ENCODE peak calls at places on chromosomes 6 and 20, in five cellular contexts. One of them, this sample, is unnamed.

GRCh38 chr6:89602713-89603112 is 35.8 kb downstream of the LYRM2 start:
- DNase-seq in IMR-90: no peak
- DNase-seq in mammary epithelial cell: no peak
- DNase-seq in MM.1S: no peak
- DNase-seq in PC-9: no peak
- DNase-seq in this sample: no peak

GRCh38 chr20:40578961-40579360 is 110.1 kb downstream of the MAFB start:
- DNase-seq in MM.1S: no peak
- DNase-seq in PC-9: no peak
- DNase-seq in mammary epithelial cell: no peak
- DNase-seq in IMR-90: no peak
- DNase-seq in this sample: no peak

GRCh38 chr6:138610816-138611215 is 111.5 kb upstream of the NHSL1 start:
- DNase-seq in PC-9: no peak
- DNase-seq in MM.1S: no peak
- DNase-seq in mammary epithelial cell: no peak
- DNase-seq in IMR-90: no peak
- DNase-seq in this sample: no peak

GRCh38 chr6:52261229-52261628 is 16.9 kb upstream of the IL17F start:
- DNase-seq in MM.1S: no peak
- DNase-seq in IMR-90: peak; percentile 87
- DNase-seq in PC-9: no peak
- DNase-seq in mammary epithelial cell: peak; percentile 11
- DNase-seq in this sample: peak; percentile 80

GRCh38 chr20:32596681-32597252 is 11.6 kb upstream of the NOL4L start:
- DNase-seq in mammary epithelial cell: no peak
- DNase-seq in PC-9: no peak
- DNase-seq in MM.1S: no peak
- DNase-seq in IMR-90: no peak
- DNase-seq in this sample: no peak

GRCh38 chr6:30103630-30104179 is 9.2 kb downstream of the TRIM31 start:
- DNase-seq in PC-9: no peak
- DNase-seq in mammary epithelial cell: no peak
- DNase-seq in MM.1S: no peak
- DNase-seq in IMR-90: no peak
- DNase-seq in this sample: peak; percentile 88

GRCh38 chr6:34233867-34234266 is 2.8 kb upstream of the HMGA1 start:
- DNase-seq in PC-9: no peak
- DNase-seq in mammary epithelial cell: no peak
- DNase-seq in MM.1S: no peak
- DNase-seq in IMR-90: no peak
- DNase-seq in this sample: no peak

GRCh38 chr20:15242773-15243172 is 905.4 kb upstream of the FLRT3 start:
- DNase-seq in MM.1S: no peak
- DNase-seq in PC-9: no peak
- DNase-seq in mammary epithelial cell: no peak
- DNase-seq in IMR-90: no peak
- DNase-seq in this sample: no peak

GRCh38 chr6:88868559-88868860 is 94.9 kb downstream of the RNGTT start:
- DNase-seq in IMR-90: no peak
- DNase-seq in mammary epithelial cell: no peak
- DNase-seq in PC-9: no peak
- DNase-seq in MM.1S: no peak
- DNase-seq in this sample: no peak

GRCh38 chr6:151070666-151071065 is 169.1 kb upstream of the AKAP12 start:
- DNase-seq in MM.1S: no peak
- DNase-seq in mammary epithelial cell: no peak
- DNase-seq in PC-9: no peak
- DNase-seq in IMR-90: peak; percentile 92
- DNase-seq in this sample: peak; percentile 86
- H3K4me3 ChIP-seq in MM.1S: no peak overlapping the region
- H3K4me3 ChIP-seq in mammary epithelial cell: no peak overlapping the region
- H3K4me3 ChIP-seq in PC-9: no peak overlapping the region
- H3K4me3 ChIP-seq in IMR-90: peak overlapping the region; percentile 13
- H3K4me3 ChIP-seq in this sample: peak overlapping the region; percentile 60

DNA sequence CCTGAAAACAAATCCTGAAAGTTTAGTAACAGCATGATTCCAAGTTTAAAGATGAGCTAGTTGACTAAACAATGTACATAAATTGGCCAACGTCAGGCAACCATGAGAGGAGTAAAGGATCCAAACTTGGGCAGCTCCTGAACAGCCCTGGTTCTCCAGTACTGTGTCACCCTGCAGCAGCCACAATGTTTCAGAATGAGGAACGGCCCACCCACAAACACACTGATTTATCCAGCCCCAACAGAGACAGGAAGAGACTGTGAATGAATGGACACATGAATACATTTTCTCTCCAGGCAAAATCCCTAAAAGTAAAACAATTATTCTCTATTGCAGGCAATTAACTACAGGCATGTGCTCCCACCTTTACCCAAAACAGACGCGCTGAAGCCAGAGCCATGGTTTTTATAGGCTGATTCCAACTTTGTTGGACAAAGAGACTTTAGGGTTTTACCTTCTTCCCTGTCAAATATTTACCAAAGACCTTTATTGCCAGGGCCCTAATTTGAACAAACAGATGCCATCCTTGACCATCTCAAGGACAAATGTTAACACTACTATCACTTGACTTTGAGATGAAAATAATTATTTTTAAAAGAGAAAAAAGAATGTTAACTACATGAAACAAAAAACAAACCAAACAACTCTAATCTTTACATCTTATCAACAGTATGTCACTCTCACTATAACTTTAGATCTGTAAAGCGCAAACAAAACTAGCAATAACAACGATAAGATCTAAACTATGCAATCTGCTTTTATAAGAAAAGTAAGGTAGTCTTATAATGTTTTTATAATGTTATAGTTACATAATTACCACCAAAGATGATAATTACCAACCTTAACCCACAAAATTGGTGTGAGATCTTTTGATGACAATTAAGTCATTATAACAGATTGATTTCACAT is 22.9 kb downstream of the CNKSR3 start:
- DNase-seq in PC-9: no peak
- DNase-seq in MM.1S: no peak
- DNase-seq in mammary epithelial cell: no peak
- DNase-seq in IMR-90: peak; percentile 31
- DNase-seq in this sample: no peak
- H2AFZ ChIP-seq in PC-9: no peak overlapping the region
- H2AFZ ChIP-seq in MM.1S: no peak overlapping the region
- H2AFZ ChIP-seq in mammary epithelial cell: no peak overlapping the region
- H2AFZ ChIP-seq in IMR-90: no peak overlapping the region
- H2AFZ ChIP-seq in this sample: no peak overlapping the region

GRCh38 chr6:31547727-31548422 is 467 bp downstream of the NFKBIL1 start:
- DNase-seq in PC-9: no peak
- DNase-seq in IMR-90: no peak
- DNase-seq in MM.1S: no peak
- DNase-seq in mammary epithelial cell: no peak
- DNase-seq in this sample: peak; percentile 35
- H3K4me3 ChIP-seq in PC-9: peak overlapping the region; percentile 78
- H3K4me3 ChIP-seq in IMR-90: peak overlapping the region; percentile 45
- H3K4me3 ChIP-seq in MM.1S: peak overlapping the region; percentile 57
- H3K4me3 ChIP-seq in mammary epithelial cell: peak overlapping the region; percentile 49
- H3K4me3 ChIP-seq in this sample: peak overlapping the region; percentile 75

GRCh38 chr6:37673436-37673835 is 24.2 kb downstream of the MDGA1 start:
- DNase-seq in MM.1S: no peak
- DNase-seq in PC-9: no peak
- DNase-seq in IMR-90: no peak
- DNase-seq in mammary epithelial cell: no peak
- DNase-seq in this sample: peak; percentile 69
- H2AFZ ChIP-seq in MM.1S: no peak overlapping the region
- H2AFZ ChIP-seq in PC-9: no peak overlapping the region
- H2AFZ ChIP-seq in IMR-90: no peak overlapping the region
- H2AFZ ChIP-seq in mammary epithelial cell: no peak overlapping the region
- H2AFZ ChIP-seq in this sample: no peak overlapping the region

GRCh38 chr6:126618639-126619331 is 278.9 kb downstream of the CENPW start:
- DNase-seq in PC-9: no peak
- DNase-seq in MM.1S: no peak
- DNase-seq in IMR-90: no peak
- DNase-seq in mammary epithelial cell: no peak
- DNase-seq in this sample: no peak
- H3K4me3 ChIP-seq in PC-9: no peak overlapping the region
- H3K4me3 ChIP-seq in MM.1S: no peak overlapping the region
- H3K4me3 ChIP-seq in IMR-90: no peak overlapping the region
- H3K4me3 ChIP-seq in mammary epithelial cell: no peak overlapping the region
- H3K4me3 ChIP-seq in this sample: no peak overlapping the region

DNA sequence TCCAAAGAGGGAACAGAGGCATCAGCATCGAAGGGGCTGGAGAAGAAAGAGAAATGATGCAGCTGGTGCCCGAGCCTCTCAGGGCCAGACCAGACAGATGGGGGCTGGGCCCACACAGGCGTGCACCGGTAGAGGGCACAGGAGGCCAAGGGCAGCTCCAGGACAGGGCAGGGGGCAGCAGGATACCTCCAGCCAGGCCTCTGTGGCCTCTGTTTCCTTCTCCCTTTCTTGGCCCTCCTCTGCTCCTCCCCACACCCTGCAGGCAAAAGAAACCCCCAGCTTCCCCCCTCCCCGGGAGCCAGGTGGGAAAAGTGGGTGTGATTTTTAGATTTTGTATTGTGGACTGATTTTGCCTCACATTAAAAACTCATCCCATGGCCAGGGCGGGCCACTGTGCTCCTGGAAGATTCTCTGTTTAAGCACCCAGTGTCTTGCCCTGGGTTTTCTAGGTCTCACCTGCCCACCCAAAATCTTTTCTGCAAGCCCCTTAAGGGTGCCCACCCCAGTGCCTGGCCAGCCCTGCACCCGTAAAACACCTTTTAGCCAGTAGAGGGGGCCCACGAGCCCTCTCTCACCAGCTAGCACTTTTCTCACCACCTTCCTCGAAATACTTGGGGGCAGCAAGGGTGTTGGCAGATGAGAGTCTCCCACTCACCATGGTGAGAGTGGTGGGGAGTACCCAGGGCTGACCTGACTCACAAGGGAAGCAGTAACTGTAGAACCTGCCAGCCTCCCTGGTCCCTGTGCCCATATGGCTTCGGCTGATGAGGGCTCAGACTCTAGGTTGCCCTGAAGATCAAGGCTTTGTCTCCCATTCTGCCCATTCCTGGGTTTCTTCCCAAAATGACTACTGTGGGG is 35.7 kb upstream of the ID1 start:
- DNase-seq in PC-9: peak; percentile 62
- DNase-seq in mammary epithelial cell: peak; percentile 33
- DNase-seq in MM.1S: peak; percentile 38
- DNase-seq in IMR-90: peak; percentile 53
- DNase-seq in this sample: peak; percentile 83
- H2AFZ ChIP-seq in PC-9: no peak overlapping the region
- H2AFZ ChIP-seq in mammary epithelial cell: no peak overlapping the region
- H2AFZ ChIP-seq in MM.1S: no peak overlapping the region
- H2AFZ ChIP-seq in IMR-90: peak overlapping the region; percentile 60
- H2AFZ ChIP-seq in this sample: no peak overlapping the region

DNA sequence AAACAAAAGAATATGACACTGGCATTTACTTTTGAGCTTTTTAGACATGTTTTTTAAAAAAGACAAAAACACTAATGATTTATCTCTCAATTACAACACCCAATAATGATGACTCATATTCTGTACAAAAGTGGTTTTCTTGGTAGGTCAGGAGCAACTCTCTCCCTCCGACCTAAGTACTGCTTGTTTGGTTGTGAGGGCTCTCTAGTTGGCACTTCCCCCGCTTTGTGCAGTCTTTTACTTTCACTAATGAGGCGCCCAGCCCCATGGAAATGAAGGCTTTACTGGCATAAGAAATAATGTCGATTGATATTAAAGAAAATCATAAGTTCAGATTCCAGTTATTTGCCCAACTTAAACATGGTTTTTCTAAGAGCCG is 1.3 kb downstream of the KPNA5 start:
- DNase-seq in mammary epithelial cell: peak; percentile 46
- DNase-seq in IMR-90: peak; percentile 55
- DNase-seq in MM.1S: no peak
- DNase-seq in PC-9: no peak
- DNase-seq in this sample: peak; percentile 55
- H3K4me3 ChIP-seq in mammary epithelial cell: no peak overlapping the region
- H3K4me3 ChIP-seq in IMR-90: peak overlapping the region; percentile 32
- H3K4me3 ChIP-seq in MM.1S: no peak overlapping the region
- H3K4me3 ChIP-seq in PC-9: peak overlapping the region; percentile 84
- H3K4me3 ChIP-seq in this sample: no peak overlapping the region

DNA sequence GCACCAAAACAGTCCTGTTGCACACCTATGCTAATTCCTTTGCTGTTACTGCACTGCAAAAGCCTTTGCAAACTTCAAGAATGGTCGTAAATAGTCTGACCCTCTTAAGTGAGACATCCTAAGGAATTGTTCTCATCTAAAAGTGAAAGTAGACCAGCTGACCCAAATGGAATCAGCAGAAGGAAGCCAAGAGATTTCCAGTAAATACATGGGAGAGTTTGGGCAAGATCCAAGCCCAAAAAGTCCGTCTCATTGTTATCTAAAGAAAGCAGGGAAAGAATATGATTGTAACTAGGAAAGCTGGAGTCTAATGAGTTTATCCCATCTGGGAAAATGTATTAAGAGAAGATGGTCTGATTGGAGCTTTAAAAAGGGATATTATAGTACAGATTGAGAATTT is 43.0 kb upstream of the HIVEP1 start:
- DNase-seq in PC-9: no peak
- DNase-seq in IMR-90: peak; percentile 54
- DNase-seq in MM.1S: no peak
- DNase-seq in mammary epithelial cell: no peak
- DNase-seq in this sample: peak; percentile 62
- H2AFZ ChIP-seq in PC-9: no peak overlapping the region
- H2AFZ ChIP-seq in IMR-90: peak overlapping the region; percentile 9
- H2AFZ ChIP-seq in MM.1S: no peak overlapping the region
- H2AFZ ChIP-seq in mammary epithelial cell: no peak overlapping the region
- H2AFZ ChIP-seq in this sample: peak overlapping the region; percentile 58

DNA sequence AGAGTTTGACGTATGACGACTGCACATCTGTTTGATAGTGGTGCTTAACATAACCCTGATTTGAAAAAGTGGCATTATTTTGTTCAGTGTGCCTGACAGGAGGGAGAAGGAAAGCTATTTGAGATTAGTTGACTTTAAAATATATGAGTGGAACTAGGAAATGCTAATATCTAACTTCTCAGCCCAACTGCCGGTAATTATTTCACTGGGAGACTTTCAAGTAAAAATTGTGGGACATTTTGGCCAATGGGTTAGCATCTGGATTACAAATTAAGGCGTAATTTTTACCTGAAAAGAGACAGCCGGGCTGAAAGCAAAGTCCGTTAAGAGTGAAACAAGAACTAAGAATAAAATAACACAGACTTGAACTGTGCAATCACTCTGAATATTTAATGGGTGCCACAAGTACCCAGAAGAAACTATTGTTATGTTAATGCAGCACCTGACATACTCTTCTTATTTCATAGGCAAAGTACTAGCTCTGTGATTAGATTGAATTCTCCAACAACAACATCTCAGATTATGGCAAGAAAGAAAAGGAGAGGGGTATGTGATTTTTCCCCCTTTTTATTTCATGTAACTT is 2.0 kb downstream of the HEY2 start:
- DNase-seq in MM.1S: no peak
- DNase-seq in IMR-90: no peak
- DNase-seq in mammary epithelial cell: no peak
- DNase-seq in PC-9: no peak
- DNase-seq in this sample: no peak
- H3K4me3 ChIP-seq in MM.1S: peak overlapping the region; percentile 90
- H3K4me3 ChIP-seq in IMR-90: no peak overlapping the region
- H3K4me3 ChIP-seq in mammary epithelial cell: no peak overlapping the region
- H3K4me3 ChIP-seq in PC-9: no peak overlapping the region
- H3K4me3 ChIP-seq in this sample: no peak overlapping the region

This sample was measured in osteoblast.